ENCODE peak calls at places on chromosomes 5 and 9, in six cellular contexts. W is heart right ventricle, Y is body of pancreas, Z is heart left ventricle, S is upper lobe of right lung, K is psoas muscle. X is an unnamed sample.
A peak's percentile ranks its signal among the peaks of the same experiment; 100 is the strongest.

GRCh38 chr9:22009563-22009867 is 410 bp upstream of the CDKN2B start:
- ATAC-seq in Y (no peak), K (no peak), S (no peak), Z (no peak), W (no peak), X (no peak)

GRCh38 chr5:119453045-119453383 is 717 bp downstream of the HSD17B4 start:
- ATAC-seq in Z (peak; percentile 52), S (peak; percentile 77), Y (peak; percentile 23), K (peak; percentile 67), W (peak; percentile 29), X (peak; percentile 58)

GRCh38 chr5:154485092-154485491 is 7.1 kb upstream of the HAND1 start:
- ATAC-seq in S (no peak), Y (no peak), W (no peak), Z (no peak), K (no peak), X (no peak)

GRCh38 chr9:137087409-137087925 is 682 bp downstream of the MAN1B1 start:
- ATAC-seq in S (no peak), Z (no peak), K (no peak), W (no peak), Y (no peak), X (no peak)

GRCh38 chr9:37913480-37914153 is 9.7 kb upstream of the SLC25A51 start:
- ATAC-seq in Y (peak; percentile 74), K (peak; percentile 94), S (peak; percentile 89), W (peak; percentile 83), Z (peak; percentile 81), X (peak; percentile 63)

GRCh38 chr5:16834029-16834428 is 102.1 kb downstream of the MYO10 start:
- ATAC-seq in K (no peak), Y (peak; percentile 24), W (no peak), Z (no peak), S (no peak), X (no peak)

GRCh38 chr5:53430618-53431252 is 49.7 kb upstream of the FST start:
- ATAC-seq in K (no peak), Y (no peak), W (peak; percentile 17), S (peak; percentile 47), Z (no peak), X (no peak)

GRCh38 chr9:134571946-134572914 is 69.4 kb upstream of the COL5A1 start:
- ATAC-seq in S (peak; percentile 31), Y (no peak), W (no peak), K (no peak), Z (no peak), X (no peak)

GRCh38 chr9:649128-650074 is 192.1 kb upstream of the DMRT1 start:
- ATAC-seq in Y (no peak), Z (peak; percentile 48), W (no peak), S (no peak), K (no peak), X (no peak)

GRCh38 chr9:652896-653295 is 188.6 kb upstream of the DMRT1 start:
- ATAC-seq in S (peak; percentile 23), Y (peak; percentile 56), W (peak; percentile 65), K (peak; percentile 90), Z (peak; percentile 75), X (peak; percentile 84)

GRCh38 chr9:651372-651771 is 190.1 kb upstream of the DMRT1 start:
- ATAC-seq in W (no peak), Y (no peak), Z (no peak), K (no peak), S (no peak), X (no peak)

GRCh38 chr9:647522-647921 is 194.0 kb upstream of the DMRT1 start:
- ATAC-seq in S (no peak), Z (peak; percentile 28), K (peak; percentile 92), Y (no peak), W (no peak), X (no peak)

GRCh38 chr9:650362-650761 is 191.1 kb upstream of the DMRT1 start:
- ATAC-seq in Z (no peak), K (no peak), W (peak; percentile 18), Y (no peak), S (peak; percentile 79), X (no peak)
- H3K4me3 ChIP-seq in Z (no peak overlapping the region), K (no peak overlapping the region), W (no peak overlapping the region), Y (no peak overlapping the region), S (peak overlapping the region; percentile 1), X (no peak overlapping the region)

GRCh38 chr9:2729003-2729402 is 11.7 kb downstream of the KCNV2 start:
- ATAC-seq in W (no peak), S (no peak), K (no peak), Y (no peak), Z (no peak), X (no peak)

GRCh38 chr9:2725929-2726328 is 8.6 kb downstream of the KCNV2 start:
- ATAC-seq in W (no peak), K (no peak), S (no peak), Y (no peak), Z (no peak), X (no peak)

GRCh38 chr9:2726620-2727335 is 9.5 kb downstream of the KCNV2 start:
- ATAC-seq in Y (no peak), K (no peak), W (no peak), S (no peak), Z (no peak), X (no peak)

GRCh38 chr9:2729721-2730120 is 12.4 kb downstream of the KCNV2 start:
- ATAC-seq in Z (no peak), Y (no peak), W (no peak), S (no peak), K (no peak), X (no peak)

DNA sequence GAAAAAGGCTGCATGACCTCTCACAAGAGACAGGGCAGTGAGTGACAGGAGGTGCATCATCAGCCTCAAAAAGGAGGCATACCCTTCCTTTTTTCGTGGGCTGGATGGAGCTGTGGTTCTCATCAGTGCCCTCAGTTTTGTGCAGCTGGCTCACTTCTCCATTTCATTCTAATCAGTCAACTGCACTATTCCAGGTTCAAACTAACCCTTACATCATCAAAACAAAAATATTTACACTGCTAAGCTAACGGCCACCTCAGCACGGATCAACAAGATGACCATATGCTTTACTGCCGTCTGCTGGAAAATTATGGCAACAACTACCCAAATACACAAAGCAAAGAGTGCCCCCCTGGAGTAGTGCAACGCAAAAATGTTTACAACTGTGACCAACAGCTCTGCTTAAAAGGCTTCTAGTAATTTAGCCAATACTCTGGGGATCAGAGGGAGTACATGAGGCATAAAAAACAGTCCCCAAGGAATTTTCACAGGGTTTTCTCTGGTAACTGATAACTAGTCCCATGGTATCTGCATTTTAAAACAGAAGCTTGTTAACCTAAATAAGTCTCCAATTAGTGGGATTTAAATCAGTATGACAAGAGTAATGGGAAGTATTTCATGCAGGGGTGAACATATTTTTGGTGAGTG is 10.8 kb downstream of the KCNV2 start:
- ATAC-seq in W (peak; percentile 54), Z (peak; percentile 83), Y (peak; percentile 85), S (peak; percentile 77), K (peak; percentile 95), X (peak; percentile 41)
- H3K4me3 ChIP-seq in W (no peak overlapping the region), Z (no peak overlapping the region), Y (no peak overlapping the region), S (no peak overlapping the region), K (no peak overlapping the region), X (no peak overlapping the region)

DNA sequence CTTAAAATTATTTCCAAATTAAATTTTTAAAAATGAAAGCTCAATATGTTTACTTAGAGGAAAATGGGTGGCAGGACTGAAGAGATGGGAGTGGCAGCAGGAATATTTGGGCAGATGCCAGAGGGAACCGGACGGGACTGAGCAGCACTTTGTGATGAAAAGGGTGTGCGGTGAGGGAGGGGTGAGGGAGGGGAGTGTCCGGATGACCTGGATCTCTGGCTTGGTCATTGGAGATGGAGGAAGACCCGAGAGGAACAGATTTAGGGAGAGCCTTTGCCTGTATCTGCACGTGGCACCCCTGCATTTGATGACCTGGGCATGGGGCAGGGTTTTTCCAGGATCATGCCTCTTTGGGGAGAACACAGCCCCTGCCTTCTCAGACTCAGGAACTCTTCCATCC is 201.1 kb upstream of the MVB12B start:
- ATAC-seq in W (no peak), K (no peak), Z (peak; percentile 16), Y (no peak), S (no peak), X (no peak)
- H3K4me3 ChIP-seq in W (no peak overlapping the region), K (no peak overlapping the region), Z (no peak overlapping the region), Y (no peak overlapping the region), S (no peak overlapping the region), X (no peak overlapping the region)

DNA sequence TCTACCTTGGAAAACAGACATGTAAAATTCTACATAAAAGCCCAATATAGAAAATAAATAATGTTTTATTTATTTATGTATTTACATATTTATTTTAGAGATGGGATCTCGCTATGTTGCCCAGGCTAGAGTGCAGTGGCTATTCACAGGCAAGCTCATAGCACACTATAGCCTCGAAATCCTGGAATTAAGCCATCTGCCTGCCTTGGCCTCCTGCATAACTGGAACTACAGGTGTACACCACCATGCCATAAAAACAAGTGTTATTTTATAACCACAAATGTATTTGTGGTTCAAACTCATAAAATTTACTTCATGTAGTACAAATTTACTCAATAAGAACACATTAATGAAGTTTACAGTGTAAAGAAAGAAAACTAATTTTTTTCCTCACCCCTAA is 7.0 kb upstream of the RFK start:
- ATAC-seq in W (no peak), Y (no peak), Z (no peak), K (no peak), S (no peak), X (no peak)
- H3K4me3 ChIP-seq in W (no peak overlapping the region), Y (no peak overlapping the region), Z (no peak overlapping the region), K (no peak overlapping the region), S (no peak overlapping the region), X (no peak overlapping the region)

DNA sequence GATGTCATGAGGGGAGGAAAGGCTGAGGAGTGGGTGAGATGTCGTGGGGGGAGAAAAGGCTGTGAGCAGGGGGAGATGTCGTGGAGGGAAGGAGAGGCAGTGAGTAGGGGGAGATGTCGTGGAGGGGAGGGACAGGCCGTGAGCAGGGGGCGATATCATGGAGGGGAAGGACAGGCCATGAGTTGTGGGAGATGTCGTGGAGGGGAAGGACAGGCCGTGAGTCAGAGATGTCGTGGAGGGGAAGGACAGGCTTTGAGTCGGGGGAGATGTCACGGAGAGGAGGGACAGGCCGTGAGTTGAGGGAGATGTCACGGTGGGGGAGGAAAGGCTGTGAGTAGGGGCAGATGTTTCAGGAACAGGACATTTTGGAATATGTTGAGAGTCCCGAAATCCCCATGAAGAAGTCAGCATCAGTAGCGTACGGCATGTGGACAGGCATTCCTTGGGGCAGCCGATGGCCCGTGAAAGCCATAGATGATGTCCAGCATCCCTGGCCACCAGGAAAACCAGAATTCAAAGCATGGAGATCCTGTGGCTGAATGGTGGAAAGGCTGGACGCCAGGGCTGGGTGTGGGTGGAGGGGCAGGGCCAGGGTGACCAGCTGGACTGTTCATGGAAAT is 8.3 kb upstream of the SLC6A19 start:
- ATAC-seq in Z (no peak), S (no peak), K (no peak), W (no peak), Y (no peak), X (no peak)
- H3K4me3 ChIP-seq in Z (no peak overlapping the region), S (no peak overlapping the region), K (no peak overlapping the region), W (no peak overlapping the region), Y (no peak overlapping the region), X (no peak overlapping the region)

GRCh38 chr5:150672884-150673275 is 11.8 kb downstream of the MYOZ3 start:
- ATAC-seq in W (no peak), Y (no peak), Z (no peak), S (no peak), K (no peak), X (no peak)
- H3K4me3 ChIP-seq in W (no peak overlapping the region), Y (no peak overlapping the region), Z (peak overlapping the region; percentile 59), S (peak overlapping the region; percentile 60), K (peak overlapping the region; percentile 67), X (no peak overlapping the region)